ENCODE peak calls at places on chromosomes 1 and 21, in five cellular contexts. R is A172; Z is RWPE1; N is Peyer's patch; C is stimulated activated CD4-positive, alpha-beta T cell treated with anti-CD3 and anti-CD28 coated beads, Interleukin-2, amount 100 ng/mL, for 48 hours. L is an unnamed sample.

GRCh38 chr21:46180778-46181391 is 3.4 kb downstream of the SPATC1L start:
- DNase-seq in Z (no peak), N (peak), R (no peak), C (no peak), L (no peak)

GRCh38 chr1:230807029-230807428 is 59.8 kb downstream of the CAPN9 start:
- DNase-seq in C (no peak), Z (no peak), N (no peak), R (no peak), L (no peak)

GRCh38 chr1:53408013-53408754 is 51.0 kb upstream of the DMRTB1 start:
- DNase-seq in C (no peak), Z (no peak), R (peak), N (no peak), L (no peak)

GRCh38 chr1:44698138-44698537 is 23.6 kb downstream of the ARMH1 start:
- DNase-seq in N (no peak), Z (no peak), R (no peak), C (no peak), L (no peak)

GRCh38 chr1:20597650-20598049 is 8.8 kb downstream of the CDA start:
- DNase-seq in N (no peak), C (no peak), Z (no peak), R (no peak), L (no peak)

GRCh38 chr21:38797470-38797869 is 8.3 kb upstream of the ETS2 start:
- DNase-seq in N (no peak), R (peak), C (no peak), Z (peak), L (peak)

GRCh38 chr1:199685369-199685768 is 342.1 kb upstream of the NR5A2 start:
- DNase-seq in Z (peak), C (no peak), N (no peak), R (peak), L (no peak)

GRCh38 chr1:18630511-18631495 is at the start of gene PAX7:
- DNase-seq in R (no peak), N (no peak), C (no peak), Z (no peak), L (no peak)

GRCh38 chr1:235259133-235259778 is 68.7 kb downstream of the ARID4B start:
- DNase-seq in N (no peak), C (no peak), Z (no peak), R (no peak), L (no peak)

GRCh38 chr1:236156512-236157208 is 14.3 kb downstream of the GPR137B start:
- DNase-seq in Z (no peak), N (peak), C (no peak), R (no peak), L (no peak)

GRCh38 chr1:17452686-17453085 is 13.2 kb upstream of the RCC2 start:
- DNase-seq in N (no peak), R (no peak), C (no peak), Z (no peak), L (no peak)

GRCh38 chr21:28734522-28735175 is 258.0 kb downstream of the LTN1 start:
- DNase-seq in Z (no peak), C (no peak), N (no peak), R (no peak), L (no peak)

GRCh38 chr1:39158330-39159086 is 46.0 kb upstream of the MACF1 start:
- DNase-seq in N (no peak), Z (no peak), C (no peak), R (no peak), L (no peak)

GRCh38 chr1:8409107-8409506 is 91.2 kb downstream of the SLC45A1 start:
- DNase-seq in C (no peak), N (no peak), R (peak), Z (no peak), L (no peak)

GRCh38 chr1:63322944-63323865 is 838 bp downstream of the FOXD3 start:
- DNase-seq in C (no peak), R (no peak), Z (no peak), N (no peak), L (peak)

GRCh38 chr1:233714631-233715217 is 100.8 kb downstream of the KCNK1 start:
- DNase-seq in C (no peak), N (no peak), Z (no peak), R (no peak), L (no peak)

GRCh38 chr1:170970256-170970655 is 34.9 kb downstream of the MROH9 start:
- DNase-seq in Z (no peak), N (no peak), R (no peak), C (no peak), L (no peak)

GRCh38 chr21:46052703-46053651 is 44.9 kb upstream of the COL6A2 start:
- DNase-seq in C (peak), Z (no peak), R (peak), N (no peak), L (no peak)

GRCh38 chr1:21254335-21254951 is 35.8 kb downstream of the ECE1 start:
- DNase-seq in N (no peak), C (no peak), R (no peak), Z (no peak), L (peak)

GRCh38 chr1:2921970-2922686 is 99.1 kb upstream of the ACTRT2 start:
- DNase-seq in Z (no peak), N (no peak), C (peak), R (no peak), L (no peak)

GRCh38 chr1:205528887-205529825 is 24.7 kb downstream of the CDK18 start:
- DNase-seq in Z (peak), N (peak), C (peak), R (peak), L (peak)

GRCh38 chr1:7988576-7988975 is 27.1 kb downstream of the PARK7 start:
- DNase-seq in Z (peak), C (no peak), R (no peak), N (no peak), L (no peak)

GRCh38 chr21:44461438-44462089 is 6.3 kb downstream of the LRRC3 start:
- DNase-seq in N (no peak), C (no peak), R (no peak), Z (no peak), L (no peak)

L was measured in BE2C.